ENCODE peak calls at places on chromosomes 12 and 14, in eight cellular contexts. W is fibroblast of lung, L is PC-3, P is SJSA1, O is adrenal gland, T is OCI-LY7, N is endodermal cell, M is pancreas. I is an unnamed sample. For H3K4me1, the result is how much of the 10 kb centered on the place peaks cover.

GRCh38 chr12:122886851-122887816 is 8.8 kb downstream of the VPS37B start:
- DNase-seq in N (peak), T (peak), M (peak), O (peak), L (peak), W (no peak), P (no peak), I (no peak)

GRCh38 chr14:49766839-49767238 is 1.1 kb upstream of the KLHDC2 start:
- DNase-seq in O (peak), N (peak), T (peak), P (no peak), M (no peak), L (no peak), W (peak), I (no peak)

GRCh38 chr12:130563322-130563721 is 152.8 kb downstream of the RIMBP2 start:
- DNase-seq in W (no peak), M (no peak), T (no peak), O (no peak), L (no peak), P (no peak), N (no peak), I (no peak)

GRCh38 chr12:124694250-124694649 is 126.8 kb upstream of the NCOR2 start:
- DNase-seq in T (peak), N (no peak), O (no peak), M (no peak), L (no peak), W (no peak), P (no peak), I (no peak)

GRCh38 chr14:88468396-88468795 is 82.9 kb downstream of the SPATA7 start:
- DNase-seq in M (no peak), O (no peak), W (peak), N (no peak), P (no peak), T (no peak), L (peak), I (no peak)

GRCh38 chr12:116612436-116612835 is 53.3 kb downstream of the MAP1LC3B2 start:
- DNase-seq in P (no peak), T (no peak), W (no peak), M (no peak), O (no peak), N (no peak), L (no peak), I (no peak)

GRCh38 chr12:120350576-120351350 is 18.2 kb downstream of the MSI1 start:
- DNase-seq in M (peak), T (no peak), N (no peak), P (no peak), W (no peak), L (no peak), O (no peak), I (no peak)

GRCh38 chr12:40587416-40587815 is 104.8 kb upstream of the CNTN1 start:
- DNase-seq in P (no peak), W (no peak), T (no peak), M (no peak), O (no peak), N (no peak), L (no peak), I (no peak)

GRCh38 chr12:2796187-2796663 is 1.5 kb downstream of the FKBP4 start:
- DNase-seq in T (no peak), N (no peak), W (no peak), P (no peak), M (no peak), O (no peak), L (peak), I (no peak)

GRCh38 chr14:94120667-94121335 is 8.6 kb downstream of the IFI27L2 start:
- DNase-seq in O (peak), T (no peak), W (peak), L (peak), N (no peak), M (no peak), P (no peak), I (no peak)

GRCh38 chr14:98321838-98322237 is 950.2 kb downstream of the BCL11B start:
- DNase-seq in L (no peak), N (no peak), O (no peak), W (no peak), M (no peak), P (no peak), T (no peak), I (no peak)

GRCh38 chr12:57579011-57579410 is 12.0 kb upstream of the PIP4K2C start:
- DNase-seq in T (no peak), L (no peak), M (no peak), W (no peak), P (no peak), O (no peak), N (no peak), I (no peak)

GRCh38 chr12:21925296-21925913 is 15.8 kb downstream of the ABCC9 start:
- DNase-seq in N (no peak), W (no peak), M (no peak), O (no peak), L (no peak), T (no peak), P (no peak), I (no peak)

GRCh38 chr14:52272375-52272774 is 4.9 kb downstream of the PTGDR start:
- DNase-seq in M (no peak), O (no peak), W (peak), P (no peak), T (peak), N (peak), L (peak), I (no peak)

GRCh38 chr12:70317781-70318180 is 48.3 kb upstream of the KCNMB4 start:
- DNase-seq in O (no peak), N (no peak), T (peak), M (no peak), L (no peak), W (no peak), P (no peak), I (no peak)

GRCh38 chr14:55807059-55807499 is 227.1 kb downstream of the KTN1 start:
- DNase-seq in L (peak), O (peak), N (no peak), M (peak), T (no peak), P (no peak), W (peak), I (peak)

GRCh38 chr14:36975834-36976233 is 196.6 kb downstream of the SLC25A21 start:
- DNase-seq in N (no peak), P (no peak), O (no peak), T (no peak), L (peak), M (no peak), W (peak), I (no peak)

GRCh38 chr12:20300457-20300856 is 67.9 kb upstream of the PDE3A start:
- DNase-seq in W (no peak), O (no peak), T (no peak), N (no peak), L (no peak), P (no peak), M (peak), I (no peak)

GRCh38 chr12:49482095-49483051 is 56.5 kb upstream of the KCNH3 start:
- DNase-seq in L (peak), O (no peak), N (peak), T (no peak), P (no peak), M (no peak), W (no peak), I (peak)

GRCh38 chr14:20782280-20782890 is 1.3 kb downstream of the RNASE6 start:
- DNase-seq in M (no peak), W (no peak), T (peak), P (no peak), O (no peak), L (peak), N (no peak), I (no peak)

GRCh38 chr12:76820888-76821482 is 57.1 kb downstream of the ZDHHC17 start:
- DNase-seq in L (peak), M (no peak), T (peak), N (peak), P (no peak), O (peak), W (peak), I (peak)

GRCh38 chr12:32843528-32844095 is 53.0 kb downstream of the PKP2 start:
- DNase-seq in O (no peak), W (peak), N (no peak), P (no peak), M (no peak), T (no peak), L (no peak), I (no peak)

GRCh38 chr14:40394634-40395340 is 962.6 kb upstream of the FBXO33 start:
- DNase-seq in T (no peak), N (no peak), L (peak), O (no peak), M (no peak), P (no peak), W (no peak), I (no peak)

GRCh38 chr14:26398616-26399015 is 199.2 kb downstream of the NOVA1 start:
- DNase-seq in M (no peak), L (no peak), W (no peak), O (no peak), P (no peak), T (no peak), N (no peak), I (no peak)

DNA sequence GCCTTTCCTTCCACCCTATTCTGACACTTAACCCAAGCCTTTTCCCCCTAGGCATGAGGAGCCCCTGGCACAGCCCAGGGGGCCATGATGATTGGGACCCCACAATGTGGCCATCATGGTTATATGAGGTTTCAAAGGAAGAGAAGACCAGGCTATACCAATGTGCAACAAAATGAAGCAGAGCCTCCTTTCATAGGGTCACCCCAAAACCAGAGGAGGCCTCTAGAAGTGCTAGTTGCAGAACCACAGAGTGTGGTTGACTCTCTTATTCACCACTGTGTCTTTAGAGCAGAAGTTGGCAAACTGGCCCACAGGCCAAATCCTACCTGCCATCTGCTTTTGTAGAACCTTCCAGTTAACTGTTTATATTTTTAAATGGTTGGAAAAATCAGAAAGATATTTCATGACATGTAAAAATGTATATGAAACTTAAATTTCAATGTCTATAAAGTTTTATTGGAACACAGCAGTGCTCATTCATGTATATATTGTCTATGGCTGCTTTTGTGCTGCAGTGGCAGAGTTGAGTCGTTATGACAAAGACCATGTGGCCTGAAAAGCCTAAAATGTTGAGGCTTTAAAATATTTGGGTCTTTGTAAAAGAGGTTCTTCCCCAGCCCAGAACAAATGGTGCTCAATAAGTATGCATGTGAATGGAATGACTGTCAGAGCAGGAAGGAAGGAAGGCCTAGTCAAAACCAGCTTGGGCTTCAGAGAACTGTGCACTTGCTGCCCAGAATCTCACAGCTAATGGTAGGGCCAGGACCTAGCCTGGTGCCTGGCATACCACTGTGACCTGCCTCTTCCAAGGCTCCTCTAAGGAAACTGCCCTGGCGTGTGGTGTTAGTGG is 49.2 kb downstream of the SUSD6 start:
- DNase-seq in W (no peak), N (no peak), M (no peak), T (no peak), P (no peak), L (no peak), O (peak), I (no peak)
- H3K4me1 ChIP-seq in W (under half), N (under half), M (half or more), T (half or more), P (under half), L (under half), O (half or more), I (half or more)

GRCh38 chr12:11749943-11750690 is 100.6 kb downstream of the ETV6 start:
- DNase-seq in P (no peak), L (no peak), W (no peak), M (no peak), T (peak), O (peak), N (no peak), I (no peak)
- H3K27ac ChIP-seq in P (no peak), L (no peak), W (no peak), M (peak), T (peak), O (peak), N (no peak), I (no peak)

DNA sequence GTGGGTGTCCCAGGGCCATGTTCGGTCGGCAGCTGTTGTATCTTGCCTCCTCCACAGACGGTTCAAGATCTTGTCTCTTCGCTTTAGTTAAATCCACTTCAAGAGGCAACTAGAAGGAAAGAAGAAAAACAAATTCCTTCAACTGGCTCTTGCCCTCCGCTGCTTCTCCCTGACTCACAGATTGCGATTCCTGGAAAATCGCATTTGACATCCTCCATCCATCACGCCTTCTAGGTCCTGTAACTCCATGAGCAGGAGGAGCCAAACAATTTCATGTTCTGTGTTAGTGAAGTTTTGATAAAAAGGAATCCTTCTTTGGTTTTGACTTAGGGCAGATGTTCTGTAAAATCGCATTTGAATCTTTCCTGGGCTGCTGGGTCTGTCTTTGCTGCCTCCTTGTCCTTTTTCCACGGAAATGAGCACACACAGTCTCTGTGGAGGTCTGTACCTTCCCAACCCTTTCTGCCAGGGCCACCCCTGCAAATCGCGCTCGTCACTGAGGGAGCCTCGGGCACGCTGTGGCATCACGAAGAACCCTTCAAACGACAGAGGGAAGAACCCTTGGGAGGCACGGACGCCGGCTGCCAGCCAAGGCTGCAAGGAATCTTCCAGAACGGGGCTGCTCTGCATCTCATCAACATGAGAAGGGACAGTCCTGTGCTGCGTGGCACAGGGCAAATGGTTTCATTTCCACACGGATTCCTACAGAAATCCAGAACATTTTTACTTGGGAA is 32.6 kb downstream of the RAD52 start:
- DNase-seq in M (no peak), N (no peak), P (no peak), L (no peak), T (no peak), W (no peak), O (no peak), I (no peak)
- H3K4me1 ChIP-seq in M (under half), N (under half), P (under half), L (under half), T (under half), W (under half), O (under half), I (under half)

GRCh38 chr12:131844140-131844539 is 15.9 kb downstream of the MMP17 start:
- DNase-seq in L (no peak), M (no peak), T (no peak), W (no peak), O (no peak), N (no peak), P (no peak), I (no peak)

GRCh38 chr12:131842169-131842568 is 14.0 kb downstream of the MMP17 start:
- DNase-seq in M (no peak), N (no peak), O (no peak), P (no peak), T (no peak), L (no peak), W (no peak), I (no peak)

GRCh38 chr12:131845121-131845520 is 16.9 kb downstream of the MMP17 start:
- DNase-seq in P (no peak), M (no peak), N (no peak), T (no peak), W (no peak), L (no peak), O (no peak), I (no peak)

GRCh38 chr12:131844656-131845055 is 16.5 kb downstream of the MMP17 start:
- DNase-seq in T (no peak), O (no peak), L (no peak), N (no peak), P (no peak), M (no peak), W (no peak), I (no peak)

GRCh38 chr12:131843527-131843926 is 15.3 kb downstream of the MMP17 start:
- DNase-seq in M (no peak), W (no peak), L (no peak), T (no peak), O (no peak), N (no peak), P (no peak), I (no peak)
- H3K27ac ChIP-seq in M (no peak), W (no peak), L (no peak), T (no peak), O (no peak), N (no peak), P (no peak), I (no peak)

DNA sequence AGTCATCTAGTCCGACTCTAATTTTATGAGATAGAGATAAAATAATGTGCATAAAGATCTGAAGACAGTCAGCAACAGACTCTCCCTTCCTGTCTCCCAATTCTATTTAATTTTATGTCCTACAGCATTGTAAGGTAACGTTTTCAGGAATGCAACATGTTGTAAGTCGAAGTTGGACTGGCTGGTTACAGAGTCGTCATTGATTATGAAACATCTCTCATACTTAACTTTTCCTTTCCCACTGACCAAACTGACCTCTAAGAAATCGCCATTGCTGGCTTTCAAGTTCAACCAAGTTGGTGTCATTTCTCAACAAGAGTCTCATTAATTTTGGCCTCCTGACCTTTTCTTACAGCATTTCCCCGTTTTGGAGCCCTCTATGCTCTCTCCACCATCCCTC is 4.9 kb upstream of the RIC8B start:
- DNase-seq in T (no peak), O (no peak), W (peak), L (no peak), P (no peak), M (no peak), N (no peak), I (no peak)
- H3K4me1 ChIP-seq in T (under half), O (under half), W (under half), L (under half), P (under half), M (under half), N (under half), I (half or more)

GRCh38 chr12:15208871-15209656 is 12.2 kb downstream of the RERG start:
- DNase-seq in W (peak), L (no peak), M (no peak), P (no peak), O (peak), N (no peak), T (no peak), I (no peak)
- H3K27ac ChIP-seq in W (peak), L (no peak), M (peak), P (no peak), O (peak), N (no peak), T (no peak), I (peak)

GRCh38 chr14:99564256-99564902 is 39.6 kb downstream of the CCDC85C start:
- DNase-seq in O (peak), P (no peak), M (peak), T (no peak), L (peak), W (peak), N (no peak), I (peak)
- H3K4me1 ChIP-seq in O (half or more), P (half or more), M (half or more), T (under half), L (half or more), W (under half), N (under half), I (half or more)